ENCODE peak calls at places on chromosomes 16 and 17, in five cellular contexts. R is mucosa of gallbladder, P is T1000, I is stomach, X is NT2/D1. V is an unnamed sample.

GRCh38 chr17:32491371-32492280 is 4.8 kb downstream of the CDK5R1 start:
- DNase-seq in I (no peak), P (no peak), R (no peak), X (no peak), V (no peak)

GRCh38 chr16:66166451-66166850 is 200.0 kb upstream of the CDH5 start:
- DNase-seq in R (no peak), I (no peak), X (no peak), P (no peak), V (no peak)

GRCh38 chr17:68182016-68182315 is 65.9 kb upstream of the AMZ2 start:
- DNase-seq in P (no peak), R (no peak), I (no peak), X (no peak), V (no peak)

GRCh38 chr17:1469231-1469852 is 13.3 kb upstream of the CRK start:
- DNase-seq in P (no peak), R (no peak), X (no peak), I (no peak), V (no peak)

GRCh38 chr17:35080536-35080935 is 17.0 kb upstream of the RFFL start:
- DNase-seq in R (no peak), P (no peak), X (no peak), I (no peak), V (no peak)

GRCh38 chr16:1333149-1333812 is at the start of gene BAIAP3:
- DNase-seq in I (peak), X (no peak), R (no peak), P (no peak), V (no peak)

GRCh38 chr17:19533718-19534561 is at the start of gene SLC47A1:
- DNase-seq in I (no peak), P (no peak), X (no peak), R (no peak), V (peak)

GRCh38 chr17:56499799-56500388 is 93.6 kb upstream of the NOG start:
- DNase-seq in P (no peak), I (no peak), X (peak), R (no peak), V (peak)

GRCh38 chr16:89552913-89553312 is 7.6 kb upstream of the RPL13 start:
- DNase-seq in R (no peak), X (no peak), I (no peak), P (no peak), V (no peak)

GRCh38 chr16:30976486-30976885 is 8.5 kb upstream of the HSD3B7 start:
- DNase-seq in R (no peak), P (no peak), I (no peak), X (no peak), V (peak)

V was measured in myocyte.